ENCODE peak calls at places on chromosomes 7 and 10, in nine cellular contexts. F, S, T, R, E, D, K, L and O are unnamed samples.

GRCh38 chr10:50740351-50740688 is 584 bp downstream of the ASAH2B start:
- DNase-seq in F (no peak), S (peak; percentile 20), T (no peak), R (peak; percentile 70), E (no peak), D (peak; percentile 13), K (peak; percentile 74), L (peak; percentile 57), O (no peak)

GRCh38 chr7:155584763-155585531 is 38.6 kb upstream of the CNPY1 start:
- DNase-seq in F (no peak), S (peak; percentile 29), T (no peak), R (no peak), E (no peak), D (no peak), K (no peak), L (no peak), O (no peak)

GRCh38 chr10:86970152-86970886 is 2.0 kb downstream of the ADIRF start:
- DNase-seq in F (no peak), S (peak; percentile 91), T (no peak), R (peak; percentile 75), E (peak; percentile 46), D (peak; percentile 88), K (no peak), L (no peak), O (no peak)

GRCh38 chr10:121732676-121733445 is 134.6 kb upstream of the FGFR2 start:
- DNase-seq in F (no peak), S (no peak), T (no peak), R (no peak), E (no peak), D (no peak), K (no peak), L (no peak), O (no peak)

GRCh38 chr10:22723343-22723779 is 9.0 kb upstream of the PIP4K2A start:
- DNase-seq in F (peak; percentile 33), S (no peak), T (no peak), R (no peak), E (no peak), D (no peak), K (no peak), L (peak; percentile 82), O (no peak)

GRCh38 chr7:38223311-38223710 is 45.3 kb downstream of the STARD3NL start:
- DNase-seq in F (no peak), S (no peak), T (no peak), R (no peak), E (no peak), D (no peak), K (no peak), L (no peak), O (no peak)

GRCh38 chr10:110176626-110177025 is 30.8 kb upstream of the MXI1 start:
- DNase-seq in F (no peak), S (no peak), T (no peak), R (no peak), E (peak; percentile 26), D (no peak), K (no peak), L (no peak), O (no peak)

GRCh38 chr10:21527634-21528451 is 2.4 kb upstream of the SKIDA1 start:
- DNase-seq in F (no peak), S (no peak), T (no peak), R (peak; percentile 64), E (no peak), D (no peak), K (peak; percentile 45), L (no peak), O (no peak)

GRCh38 chr7:101666293-101666692 is 37.2 kb upstream of the MYL10 start:
- DNase-seq in F (no peak), S (no peak), T (no peak), R (no peak), E (no peak), D (no peak), K (no peak), L (no peak), O (no peak)

GRCh38 chr7:56105508-56105907 is 768 bp downstream of the CHCHD2 start:
- DNase-seq in F (no peak), S (no peak), T (no peak), R (peak; percentile 71), E (no peak), D (no peak), K (peak; percentile 77), L (peak; percentile 69), O (no peak)

GRCh38 chr10:21509391-21510217 is 15.9 kb downstream of the SKIDA1 start:
- DNase-seq in F (no peak), S (no peak), T (no peak), R (no peak), E (peak; percentile 47), D (no peak), K (no peak), L (no peak), O (no peak)

GRCh38 chr7:2622869-2623697 is 8.7 kb upstream of the TTYH3 start:
- DNase-seq in F (no peak), S (peak; percentile 28), T (no peak), R (no peak), E (no peak), D (no peak), K (no peak), L (no peak), O (no peak)

GRCh38 chr10:131920151-131920550 is 19.3 kb downstream of the PPP2R2D start:
- DNase-seq in F (no peak), S (no peak), T (no peak), R (no peak), E (no peak), D (no peak), K (no peak), L (no peak), O (no peak)

GRCh38 chr7:35734001-35734483 is 39.1 kb upstream of the HERPUD2 start:
- DNase-seq in F (no peak), S (no peak), T (no peak), R (peak; percentile 25), E (no peak), D (no peak), K (no peak), L (no peak), O (no peak)

GRCh38 chr7:43723002-43723331 is 6.4 kb downstream of the COA1 start:
- DNase-seq in F (no peak), S (no peak), T (no peak), R (no peak), E (no peak), D (no peak), K (no peak), L (no peak), O (no peak)

GRCh38 chr10:18340496-18341051 is 200.3 kb downstream of the CACNB2 start:
- DNase-seq in F (no peak), S (no peak), T (no peak), R (peak; percentile 9), E (no peak), D (peak; percentile 34), K (peak; percentile 15), L (no peak), O (no peak)

GRCh38 chr10:14555806-14556205 is 218.9 kb downstream of the FAM107B start:
- DNase-seq in F (no peak), S (no peak), T (no peak), R (no peak), E (no peak), D (no peak), K (no peak), L (peak; percentile 38), O (no peak)

GRCh38 chr7:106504620-106505019 is 156.3 kb downstream of the CCDC71L start:
- DNase-seq in F (no peak), S (no peak), T (no peak), R (no peak), E (no peak), D (no peak), K (no peak), L (peak; percentile 32), O (no peak)

DNA sequence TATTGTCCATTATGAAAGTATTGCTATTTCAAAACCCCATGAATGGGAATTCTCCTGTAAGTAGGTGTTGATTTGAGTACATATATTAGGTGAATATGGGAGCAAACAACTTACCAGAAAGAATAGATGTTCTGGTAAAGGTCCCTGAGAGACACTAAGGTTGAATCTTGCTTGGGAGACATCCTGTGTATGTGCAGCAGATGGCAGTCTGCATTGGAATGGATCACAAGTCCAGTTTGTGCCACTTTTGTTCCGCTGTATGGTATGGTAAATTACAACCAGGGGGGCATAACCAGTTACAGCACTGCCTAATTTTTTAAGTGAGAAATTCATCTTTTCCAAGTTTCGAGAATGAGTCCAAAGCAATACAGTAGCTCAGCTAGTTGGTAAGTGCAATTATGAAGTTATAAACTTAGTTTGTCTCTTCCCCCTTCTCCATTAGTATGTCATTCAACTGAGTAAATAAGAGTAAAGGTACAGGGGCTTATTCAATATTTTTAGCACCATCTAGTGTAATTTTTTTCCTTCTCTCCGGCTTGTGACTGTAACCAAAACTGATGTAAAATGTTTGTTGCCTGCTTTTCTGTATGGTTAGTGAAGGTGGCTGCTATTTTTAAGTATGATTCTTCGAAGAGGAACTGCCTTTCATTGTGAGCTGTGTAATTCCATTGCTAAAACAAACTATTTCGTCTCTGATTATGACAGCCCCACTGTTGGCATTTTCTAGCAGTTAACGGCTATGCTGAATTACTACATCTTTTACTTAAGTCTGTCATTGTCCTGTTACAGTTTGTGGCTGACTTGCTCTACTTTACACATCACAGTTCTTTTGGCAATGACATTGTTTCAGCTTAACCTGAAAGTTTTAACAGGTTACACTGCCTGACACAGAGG is 2.8 kb downstream of the MCU start:
- DNase-seq in F (no peak), S (peak; percentile 31), T (no peak), R (peak; percentile 66), E (no peak), D (no peak), K (peak; percentile 75), L (peak; percentile 28), O (no peak)
- TF ChIP-seq CTCF in F (no peak), S (peak; percentile 62), T (peak; percentile 31), R (peak; percentile 64), E (no peak), D (peak; percentile 66), K (peak; percentile 62), L (peak; percentile 6), O (no peak)

DNA sequence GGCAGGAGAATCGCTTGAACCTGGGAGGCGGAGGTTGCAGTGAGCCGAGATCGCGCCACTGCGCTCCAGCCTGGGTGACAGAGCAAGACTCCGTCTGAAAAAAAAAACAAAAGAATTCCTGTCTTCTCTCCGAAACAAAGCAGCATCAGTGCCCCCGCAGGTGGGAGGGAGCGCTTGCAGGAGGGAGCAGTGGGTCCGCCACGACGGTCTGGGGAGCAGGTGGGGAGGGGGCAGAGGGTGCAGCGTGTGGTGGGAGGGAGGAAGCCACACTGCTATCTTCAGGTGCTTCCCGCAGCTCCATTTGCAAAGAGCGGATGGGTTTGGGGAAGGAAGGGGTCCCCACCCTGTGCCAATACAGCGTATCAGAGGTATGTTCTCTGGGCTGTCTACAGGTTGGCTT is 31.7 kb downstream of the LIMK1 start:
- DNase-seq in F (no peak), S (no peak), T (no peak), R (no peak), E (no peak), D (no peak), K (no peak), L (no peak), O (no peak)
- TF ChIP-seq CTCF in F (no peak), S (no peak), T (no peak), R (no peak), E (no peak), D (no peak), K (no peak), L (no peak), O (no peak)

GRCh38 chr7:127029823-127030222 is 222.9 kb downstream of the GRM8 start:
- DNase-seq in F (no peak), S (no peak), T (no peak), R (no peak), E (no peak), D (no peak), K (no peak), L (no peak), O (no peak)
- TF ChIP-seq CTCF in F (no peak), S (no peak), T (no peak), R (no peak), E (no peak), D (no peak), K (no peak), L (no peak), O (no peak)

GRCh38 chr7:150927954-150928340 is 50.2 kb downstream of the KCNH2 start:
- DNase-seq in F (no peak), S (no peak), T (no peak), R (no peak), E (no peak), D (no peak), K (peak; percentile 22), L (no peak), O (no peak)
- TF ChIP-seq CTCF in F (no peak), S (no peak), T (no peak), R (no peak), E (no peak), D (no peak), K (no peak), L (no peak), O (no peak)